ENCODE peak calls at places on chromosome 17, in eight cellular contexts. Y, U, W, I, M, B, Q and D are unnamed samples.

GRCh38 chr17:1022278-1023024 is 25.5 kb downstream of the TIMM22 start:
- DNase-seq in W (no peak), Q (no peak), M (no peak), I (peak), B (no peak), U (no peak), Y (no peak), D (no peak)

GRCh38 chr17:50151937-50152547 is 1.6 kb upstream of the PPP1R9B start:
- DNase-seq in Q (peak), B (peak), I (peak), W (peak), M (peak), Y (peak), U (peak), D (peak)

GRCh38 chr17:3197219-3197618 is at the start of gene OR1A2:
- DNase-seq in B (no peak), I (no peak), Q (no peak), Y (no peak), W (no peak), M (no peak), U (no peak), D (no peak)

GRCh38 chr17:42403150-42403549 is 14.9 kb upstream of the STAT3 start:
- DNase-seq in U (peak), W (peak), B (no peak), Q (peak), M (no peak), Y (no peak), I (no peak), D (no peak)

GRCh38 chr17:35088647-35088910 is 25.1 kb upstream of the RFFL start:
- DNase-seq in W (peak), B (no peak), I (peak), Y (peak), Q (no peak), U (no peak), M (no peak), D (no peak)

GRCh38 chr17:62919388-62919787 is 46.6 kb upstream of the TANC2 start:
- DNase-seq in Y (no peak), B (no peak), U (no peak), I (no peak), Q (no peak), M (peak), W (no peak), D (peak)

GRCh38 chr17:58710948-58711552 is 18.6 kb downstream of the RAD51C start:
- DNase-seq in I (no peak), U (peak), B (no peak), M (peak), W (no peak), Q (peak), Y (peak), D (peak)

GRCh38 chr17:7477392-7478275 is 1.8 kb downstream of the ZBTB4 start:
- DNase-seq in U (peak), Q (no peak), W (no peak), Y (peak), I (peak), M (peak), B (no peak), D (peak)

GRCh38 chr17:78375401-78376079 is 2.9 kb upstream of the PGS1 start:
- DNase-seq in U (no peak), M (peak), I (peak), B (no peak), Q (no peak), Y (peak), W (no peak), D (peak)

GRCh38 chr17:57284583-57284982 is 28.3 kb downstream of the MSI2 start:
- DNase-seq in Q (no peak), M (no peak), B (no peak), I (no peak), U (peak), W (no peak), Y (no peak), D (no peak)

GRCh38 chr17:57097832-57098421 is 12.9 kb downstream of the AKAP1 start:
- DNase-seq in Y (no peak), W (no peak), Q (no peak), B (no peak), U (no peak), I (peak), M (peak), D (peak)

GRCh38 chr17:17075037-17075755 is 32.9 kb downstream of the MPRIP start:
- DNase-seq in Y (peak), I (peak), U (no peak), M (peak), B (no peak), W (no peak), Q (no peak), D (peak)

GRCh38 chr17:16989953-16990860 is 18.3 kb upstream of the TNFRSF13B start:
- DNase-seq in B (no peak), W (peak), Q (peak), I (no peak), U (no peak), Y (no peak), M (peak), D (peak)

GRCh38 chr17:56499799-56500388 is 93.6 kb upstream of the NOG start:
- DNase-seq in I (no peak), M (peak), B (no peak), Q (peak), U (no peak), Y (peak), W (no peak), D (peak)

GRCh38 chr17:64084086-64084939 is 45.6 kb downstream of the ERN1 start:
- DNase-seq in Y (peak), Q (no peak), M (peak), W (peak), I (no peak), U (no peak), B (no peak), D (peak)

GRCh38 chr17:7330099-7331015 is 1.2 kb upstream of the NEURL4 start:
- DNase-seq in M (peak), I (peak), W (peak), Q (peak), B (peak), Y (peak), U (peak), D (peak)

GRCh38 chr17:49557204-49558024 is 18.3 kb upstream of the NXPH3 start:
- DNase-seq in I (no peak), U (peak), B (no peak), Q (peak), M (peak), Y (peak), W (peak), D (peak)

GRCh38 chr17:58315281-58315711 is 13.3 kb downstream of the TSPOAP1 start:
- DNase-seq in Q (no peak), Y (no peak), M (no peak), W (peak), I (no peak), B (no peak), U (no peak), D (no peak)

GRCh38 chr17:47199627-47200324 is 9.4 kb upstream of the MYL4 start:
- DNase-seq in M (no peak), U (no peak), Y (no peak), Q (peak), W (no peak), I (no peak), B (no peak), D (no peak)

GRCh38 chr17:79658811-79659207 is 48.0 kb upstream of the RBFOX3 start:
- DNase-seq in Y (peak), Q (peak), U (no peak), B (no peak), W (peak), M (peak), I (no peak), D (peak)

GRCh38 chr17:75091855-75092327 is 4.1 kb downstream of the SLC16A5 start:
- DNase-seq in W (no peak), B (no peak), Y (no peak), Q (no peak), U (no peak), M (no peak), I (no peak), D (no peak)

GRCh38 chr17:48542114-48542955 is 2.6 kb downstream of the HOXB2 start:
- DNase-seq in Y (no peak), B (peak), Q (no peak), U (no peak), I (no peak), W (no peak), M (peak), D (no peak)

GRCh38 chr17:63549289-63549945 is 860 bp upstream of the DCAF7 start:
- DNase-seq in I (no peak), W (no peak), M (no peak), Y (no peak), U (no peak), B (no peak), Q (no peak), D (no peak)

GRCh38 chr17:2282297-2282873 is 21.2 kb downstream of the SMG6 start:
- DNase-seq in U (peak), M (peak), I (no peak), B (no peak), Y (peak), W (peak), Q (peak), D (peak)

GRCh38 chr17:7956208-7956965 is 24.4 kb downstream of the CNTROB start:
- DNase-seq in W (no peak), M (peak), I (peak), B (no peak), U (no peak), Q (no peak), Y (no peak), D (peak)

GRCh38 chr17:45428050-45428953 is 4.4 kb downstream of the ARHGAP27 start:
- DNase-seq in Q (peak), I (peak), Y (peak), W (peak), B (peak), M (peak), U (peak), D (peak)

GRCh38 chr17:76690596-76691280 is 20.0 kb downstream of the MXRA7 start:
- DNase-seq in Q (no peak), I (peak), W (no peak), B (no peak), Y (no peak), U (no peak), M (no peak), D (no peak)

GRCh38 chr17:70380017-70380416 is 210.7 kb downstream of the KCNJ2 start:
- DNase-seq in M (no peak), U (no peak), I (no peak), Y (no peak), B (no peak), Q (no peak), W (no peak), D (no peak)

GRCh38 chr17:76422406-76422805 is 30.5 kb downstream of the UBE2O start:
- DNase-seq in Y (no peak), Q (no peak), U (no peak), M (no peak), W (no peak), B (no peak), I (no peak), D (no peak)

GRCh38 chr17:36149296-36149820 is 27.1 kb downstream of the TBC1D3B start:
- DNase-seq in U (no peak), Y (no peak), W (no peak), M (peak), Q (no peak), B (no peak), I (peak), D (peak)

GRCh38 chr17:56978441-56979090 is 635 bp downstream of the SCPEP1 start:
- DNase-seq in Y (peak), M (peak), B (no peak), U (peak), Q (peak), I (no peak), W (no peak), D (no peak)

GRCh38 chr17:7850970-7851437 is 3.9 kb upstream of the TMEM88 start:
- DNase-seq in Y (no peak), W (no peak), B (peak), Q (no peak), U (no peak), I (no peak), M (no peak), D (no peak)

GRCh38 chr17:528253-528652 is 175.6 kb upstream of the RPH3AL start:
- DNase-seq in B (no peak), M (no peak), I (no peak), U (no peak), Y (no peak), W (no peak), Q (no peak), D (no peak)

GRCh38 chr17:45857977-45858708 is 13.5 kb downstream of the SPPL2C start:
- DNase-seq in M (peak), W (peak), Q (no peak), Y (peak), U (no peak), B (no peak), I (no peak), D (peak)

GRCh38 chr17:49995055-49995738 is at the start of gene DLX3:
- DNase-seq in Y (peak), I (peak), W (peak), M (peak), B (no peak), U (no peak), Q (no peak), D (peak)

GRCh38 chr17:15048381-15048780 is 216.7 kb downstream of the PMP22 start:
- DNase-seq in I (no peak), M (no peak), B (no peak), W (no peak), U (no peak), Y (peak), Q (no peak), D (no peak)

GRCh38 chr17:31541559-31541958 is 150.1 kb downstream of the RAB11FIP4 start:
- DNase-seq in Y (no peak), M (no peak), Q (peak), U (no peak), I (no peak), B (no peak), W (peak), D (no peak)
- TF ChIP-seq CTCF in Y (peak), M (peak), Q (peak), U (peak), I (no peak), B (no peak), W (peak), D (peak)

GRCh38 chr17:39015546-39015935 is 48.3 kb upstream of the FBXO47 start:
- DNase-seq in Q (no peak), M (no peak), W (no peak), B (no peak), I (no peak), Y (no peak), U (no peak), D (no peak)
- TF ChIP-seq CTCF in Q (no peak), M (no peak), W (no peak), B (no peak), I (no peak), Y (no peak), U (no peak), D (no peak)

GRCh38 chr17:82950525-82951102 is 110.8 kb upstream of the ZNF750 start:
- DNase-seq in I (no peak), Y (no peak), Q (no peak), U (no peak), M (no peak), W (no peak), B (no peak), D (no peak)
- TF ChIP-seq CTCF in I (no peak), Y (no peak), Q (no peak), U (no peak), M (no peak), W (no peak), B (no peak), D (no peak)

GRCh38 chr17:73644145-73645049 is at the start of gene SDK2:
- DNase-seq in I (no peak), B (peak), W (no peak), M (no peak), U (peak), Q (no peak), Y (no peak), D (no peak)

GRCh38 chr17:73643846-73644144 is 450 bp downstream of the SDK2 start:
- DNase-seq in M (no peak), Y (no peak), W (no peak), Q (no peak), B (no peak), U (no peak), I (no peak), D (no peak)

GRCh38 chr17:73641779-73642580 is 2.3 kb downstream of the SDK2 start:
- DNase-seq in W (no peak), I (no peak), B (peak), M (no peak), Y (no peak), Q (no peak), U (no peak), D (no peak)

GRCh38 chr17:73642659-73643011 is 1.6 kb downstream of the SDK2 start:
- DNase-seq in I (no peak), Q (no peak), Y (no peak), M (no peak), U (no peak), B (no peak), W (no peak), D (no peak)

DNA sequence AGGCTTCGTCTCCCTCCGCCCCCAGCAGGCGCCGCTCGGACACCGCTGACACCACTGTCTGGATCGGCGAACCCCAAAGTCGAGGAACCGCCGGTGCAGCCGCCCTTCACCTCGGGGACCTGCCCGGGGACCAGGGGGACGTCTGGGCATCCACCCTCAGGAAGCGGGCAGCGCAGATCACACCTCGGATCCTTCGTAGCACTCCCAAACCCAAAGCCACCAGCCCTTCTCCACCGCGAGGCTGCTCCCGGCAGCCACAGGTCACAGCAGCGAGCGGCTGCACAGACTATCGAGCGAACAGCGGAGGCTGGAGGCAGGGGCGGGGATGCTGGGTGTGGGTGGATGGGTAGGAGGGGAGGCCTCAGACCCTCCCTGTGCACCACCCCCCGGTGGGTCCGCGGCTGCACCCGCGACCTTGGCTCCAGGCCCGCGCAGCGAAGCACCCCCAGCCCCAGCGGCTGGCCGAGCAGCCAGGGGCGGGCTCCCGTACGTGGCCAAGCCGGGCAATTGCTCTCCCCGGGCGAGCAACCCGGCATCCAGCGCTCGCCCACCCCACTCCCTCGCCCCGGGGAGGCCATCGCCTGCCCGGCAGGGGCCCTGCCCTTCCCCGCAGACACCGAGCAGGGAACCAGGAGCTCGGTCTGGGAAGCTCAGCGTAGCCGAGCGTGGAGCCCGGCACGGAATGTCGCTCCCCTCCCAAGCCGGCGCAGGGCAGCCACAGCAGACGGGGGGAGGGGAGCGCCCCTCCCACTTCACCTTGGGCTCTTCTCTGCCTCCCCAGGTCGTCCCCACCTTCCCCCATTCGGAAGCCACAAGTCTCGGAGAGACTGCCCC is 1.0 kb downstream of the SDK2 start:
- DNase-seq in U (peak), Q (no peak), B (peak), M (no peak), I (no peak), W (peak), Y (peak), D (no peak)
- TF ChIP-seq CTCF in U (peak), Q (peak), B (no peak), M (no peak), I (no peak), W (peak), Y (peak), D (peak)

DNA sequence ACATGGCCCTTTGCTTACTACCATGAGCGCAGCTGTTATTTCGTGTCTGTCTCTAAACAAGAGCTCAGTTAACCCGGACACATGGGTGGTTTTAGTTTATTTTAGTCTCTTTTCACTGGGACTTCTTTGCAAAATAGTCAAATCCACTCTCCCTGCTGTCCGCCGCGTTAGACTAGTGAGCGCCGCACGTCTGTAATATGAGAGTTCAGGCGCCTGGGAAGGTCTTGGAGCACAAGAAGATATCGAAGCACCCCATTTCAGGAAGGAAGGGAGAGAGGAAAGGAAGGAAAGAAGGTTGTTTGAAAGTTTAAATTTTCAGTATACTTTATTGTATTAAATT is 111.0 kb upstream of the CHMP6 start:
- DNase-seq in W (no peak), Y (no peak), M (no peak), B (no peak), Q (no peak), I (no peak), U (no peak), D (no peak)
- TF ChIP-seq CTCF in W (no peak), Y (no peak), M (no peak), B (no peak), Q (no peak), I (no peak), U (no peak), D (no peak)

DNA sequence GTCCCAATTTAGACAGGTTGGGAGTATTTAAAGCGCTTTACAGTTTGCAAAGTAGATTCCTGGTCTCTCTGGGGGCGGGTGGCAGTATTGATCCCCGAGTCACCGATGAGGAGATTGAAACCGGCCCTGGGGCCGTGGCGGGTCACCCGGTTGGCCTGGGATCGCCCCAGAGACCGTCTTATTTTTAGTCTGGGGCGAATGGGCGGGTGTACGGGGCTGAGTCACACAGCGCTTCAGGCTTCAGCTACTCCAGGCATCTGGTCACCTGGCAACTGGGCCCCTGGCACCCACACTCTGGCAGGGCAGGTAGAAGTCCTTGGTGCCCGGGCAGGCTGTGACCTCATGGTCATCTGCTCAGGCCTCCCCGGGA is 669 bp downstream of the MIEF2 start:
- DNase-seq in I (peak), M (peak), B (peak), W (peak), Q (peak), Y (peak), U (peak), D (peak)
- TF ChIP-seq CTCF in I (no peak), M (no peak), B (no peak), W (no peak), Q (no peak), Y (no peak), U (no peak), D (no peak)

GRCh38 chr17:33642002-33642401 is 348.9 kb upstream of the ASIC2 start:
- DNase-seq in W (peak), Y (no peak), B (no peak), M (no peak), I (no peak), Q (peak), U (peak), D (no peak)

GRCh38 chr17:33653389-33653788 is 360.3 kb upstream of the ASIC2 start:
- DNase-seq in U (no peak), W (no peak), B (no peak), Q (no peak), I (no peak), M (no peak), Y (no peak), D (no peak)

GRCh38 chr17:33651631-33652030 is 358.5 kb upstream of the ASIC2 start:
- DNase-seq in W (peak), B (no peak), U (no peak), Q (no peak), Y (no peak), I (no peak), M (peak), D (peak)

GRCh38 chr17:33647976-33648375 is 354.9 kb upstream of the ASIC2 start:
- DNase-seq in Q (peak), I (no peak), W (peak), M (peak), B (no peak), Y (peak), U (peak), D (peak)
- TF ChIP-seq CTCF in Q (peak), I (peak), W (peak), M (peak), B (no peak), Y (peak), U (peak), D (peak)